ENCODE peak calls at places on chromosomes 3 and 15, in ten cellular contexts. K is AG04450; Y is CD8-positive, alpha-beta memory T cell; B is pancreas; V is IMR-90; Z is psoas muscle; N is stomach; W is transverse colon; C is cardiac muscle cell; A is OCI-LY7. T is an unnamed sample.
A peak's percentile ranks its signal among the peaks of the same experiment; 100 is the strongest.

GRCh38 chr3:29639621-29640290 is 358.9 kb downstream of the RBMS3 start:
- DNase-seq in C (no peak), B (no peak), Z (no peak), W (no peak), K (no peak), V (peak; percentile 24), A (no peak), Y (no peak), N (no peak), T (no peak)

GRCh38 chr3:72892870-72893269 is 5.0 kb downstream of the GXYLT2 start:
- DNase-seq in A (peak; percentile 10), N (no peak), V (no peak), Y (no peak), B (no peak), K (no peak), Z (no peak), W (no peak), C (no peak), T (no peak)

GRCh38 chr3:132321321-132321720 is 4.1 kb downstream of the ACP3 start:
- DNase-seq in C (no peak), Y (no peak), Z (no peak), V (no peak), B (no peak), W (no peak), A (no peak), N (peak; percentile 54), K (no peak), T (no peak)

GRCh38 chr3:64267774-64268604 is 42.7 kb upstream of the PRICKLE2 start:
- DNase-seq in Z (peak; percentile 49), K (peak; percentile 36), V (peak; percentile 68), A (no peak), C (peak; percentile 79), N (peak; percentile 45), B (peak; percentile 14), Y (no peak), W (peak; percentile 55), T (no peak)

GRCh38 chr3:50627407-50628051 is 10.6 kb downstream of the MAPKAPK3 start:
- DNase-seq in Y (no peak), B (no peak), C (peak; percentile 41), Z (peak; percentile 83), N (peak; percentile 38), W (no peak), V (peak; percentile 69), K (no peak), A (no peak), T (peak; percentile 79)

GRCh38 chr3:179376474-179376873 is 29.0 kb downstream of the MFN1 start:
- DNase-seq in A (no peak), N (no peak), V (no peak), B (no peak), Y (no peak), K (no peak), Z (no peak), W (no peak), C (no peak), T (no peak)

GRCh38 chr3:26198609-26199008 is 408.7 kb downstream of the OXSM start:
- DNase-seq in Z (no peak), B (no peak), V (no peak), W (no peak), C (no peak), A (no peak), N (no peak), K (no peak), Y (no peak), T (no peak)

GRCh38 chr3:50572801-50573371 is 3.6 kb downstream of the HEMK1 start:
- DNase-seq in Y (no peak), Z (no peak), W (no peak), V (no peak), A (no peak), B (no peak), K (no peak), N (no peak), C (no peak), T (no peak)

DNA sequence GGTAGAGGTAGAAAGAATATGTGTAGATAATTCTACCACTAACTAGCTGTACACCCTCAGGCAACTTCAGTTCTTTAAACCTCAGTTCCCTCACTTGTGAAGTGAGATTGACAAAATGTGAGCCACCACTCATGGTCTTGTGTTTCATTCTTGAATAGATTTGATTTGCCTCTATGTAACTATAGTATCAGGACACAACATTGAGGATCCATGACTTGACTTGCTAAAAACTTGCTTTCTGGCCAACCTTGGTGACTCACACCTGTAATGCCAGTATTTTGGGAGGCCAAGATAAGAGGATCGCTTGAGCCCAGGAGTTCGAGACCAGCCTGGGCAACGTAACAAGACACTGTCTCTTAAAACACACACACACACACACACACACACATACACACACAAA is 115.8 kb upstream of the FLNB start:
- DNase-seq in C (no peak), N (no peak), Y (no peak), V (peak; percentile 33), A (no peak), Z (no peak), K (no peak), B (no peak), W (no peak), T (peak; percentile 16)
- H3K27ac ChIP-seq in C (no peak overlapping the region), N (peak overlapping the region; percentile 68), Y (no peak overlapping the region), V (no peak overlapping the region), A (no peak overlapping the region), Z (peak overlapping the region; percentile 91), K (no peak overlapping the region), B (no peak overlapping the region), W (peak overlapping the region; percentile 84), T (no peak overlapping the region)

GRCh38 chr15:36356511-36356910 is 222.9 kb upstream of the CDIN1 start:
- DNase-seq in C (no peak), Y (no peak), A (no peak), Z (no peak), V (peak; percentile 32), W (no peak), N (no peak), B (no peak), K (no peak), T (no peak)

GRCh38 chr15:36361351-36361870 is 218.0 kb upstream of the CDIN1 start:
- DNase-seq in A (no peak), Z (no peak), Y (no peak), N (no peak), V (peak; percentile 77), K (no peak), B (no peak), W (no peak), C (no peak), T (no peak)

GRCh38 chr15:36358094-36358961 is 221.1 kb upstream of the CDIN1 start:
- DNase-seq in V (peak; percentile 95), N (no peak), C (no peak), Z (no peak), K (peak; percentile 54), B (no peak), A (no peak), W (no peak), Y (no peak), T (no peak)

GRCh38 chr15:36359286-36359685 is 220.1 kb upstream of the CDIN1 start:
- DNase-seq in B (no peak), Z (no peak), N (no peak), Y (no peak), V (no peak), C (no peak), W (no peak), A (no peak), K (no peak), T (no peak)

GRCh38 chr15:36356978-36357582 is 222.3 kb upstream of the CDIN1 start:
- DNase-seq in N (no peak), B (no peak), Y (no peak), Z (no peak), V (peak; percentile 82), C (no peak), A (no peak), W (no peak), K (peak; percentile 32), T (no peak)
- H3K27ac ChIP-seq in N (no peak overlapping the region), B (no peak overlapping the region), Y (no peak overlapping the region), Z (no peak overlapping the region), V (peak overlapping the region; percentile 13), C (peak overlapping the region; percentile 49), A (no peak overlapping the region), W (peak overlapping the region; percentile 38), K (peak overlapping the region; percentile 92), T (no peak overlapping the region)

DNA sequence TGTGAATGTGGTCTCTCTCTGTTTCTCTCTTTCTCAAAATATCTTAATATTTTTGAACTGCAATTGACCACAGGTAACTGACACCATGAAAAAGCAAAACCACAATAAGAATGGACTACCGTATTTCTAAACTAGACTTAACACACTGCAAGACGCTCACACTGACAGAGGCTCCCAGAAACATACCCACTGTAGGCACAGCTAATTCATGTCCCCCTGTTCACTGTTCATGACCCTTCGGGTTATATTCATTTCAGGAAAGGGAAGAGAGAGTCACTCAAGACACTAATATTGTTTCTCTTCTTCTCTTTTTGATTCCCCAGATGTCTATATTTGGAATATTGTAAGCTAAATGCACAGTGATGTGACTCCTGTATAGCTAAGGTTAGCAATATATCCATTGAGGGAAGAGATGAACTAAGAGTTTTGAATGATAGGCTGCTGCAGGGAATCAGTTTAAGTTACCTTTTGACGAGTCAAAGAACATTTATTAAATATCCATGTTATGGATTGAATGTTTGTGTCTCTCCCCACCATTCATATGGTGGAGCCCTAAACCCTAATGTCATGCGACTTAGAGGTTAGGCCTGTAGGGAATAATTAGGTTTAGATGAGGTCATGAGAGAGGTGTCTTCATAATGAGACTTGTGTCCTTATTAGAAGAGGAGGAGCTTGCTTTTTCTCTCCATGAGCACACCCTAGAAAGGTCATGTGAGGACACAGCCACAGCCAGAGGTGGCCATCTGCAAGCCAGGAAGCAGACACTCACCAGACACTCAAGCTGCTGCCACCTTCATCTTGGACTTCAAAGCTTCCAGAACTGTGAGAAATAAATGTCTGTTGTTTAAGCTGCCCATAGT is 216.6 kb upstream of the GRM7 start:
- DNase-seq in N (no peak), Y (no peak), B (no peak), W (no peak), K (no peak), Z (no peak), A (no peak), C (peak; percentile 57), V (no peak), T (no peak)
- H3K27ac ChIP-seq in N (no peak overlapping the region), Y (no peak overlapping the region), B (no peak overlapping the region), W (no peak overlapping the region), K (no peak overlapping the region), Z (no peak overlapping the region), A (no peak overlapping the region), C (no peak overlapping the region), V (no peak overlapping the region), T (no peak overlapping the region)

GRCh38 chr3:42875325-42876151 is at the start of gene CYP8B1:
- DNase-seq in A (no peak), W (no peak), B (no peak), Y (no peak), K (no peak), Z (no peak), N (no peak), C (no peak), V (no peak), T (no peak)

GRCh38 chr3:42874749-42875148 is 930 bp downstream of the CYP8B1 start:
- DNase-seq in W (no peak), Y (no peak), B (no peak), A (no peak), N (no peak), K (no peak), C (no peak), V (no peak), Z (no peak), T (no peak)

GRCh38 chr3:42873216-42873982 is 2.3 kb downstream of the CYP8B1 start:
- DNase-seq in K (no peak), C (no peak), N (no peak), Y (no peak), V (no peak), B (no peak), Z (no peak), W (no peak), A (no peak), T (no peak)

GRCh38 chr3:42876940-42877720 is 1.5 kb upstream of the CYP8B1 start:
- DNase-seq in C (no peak), A (no peak), V (no peak), K (no peak), Z (no peak), N (no peak), B (no peak), Y (no peak), W (no peak), T (no peak)

DNA sequence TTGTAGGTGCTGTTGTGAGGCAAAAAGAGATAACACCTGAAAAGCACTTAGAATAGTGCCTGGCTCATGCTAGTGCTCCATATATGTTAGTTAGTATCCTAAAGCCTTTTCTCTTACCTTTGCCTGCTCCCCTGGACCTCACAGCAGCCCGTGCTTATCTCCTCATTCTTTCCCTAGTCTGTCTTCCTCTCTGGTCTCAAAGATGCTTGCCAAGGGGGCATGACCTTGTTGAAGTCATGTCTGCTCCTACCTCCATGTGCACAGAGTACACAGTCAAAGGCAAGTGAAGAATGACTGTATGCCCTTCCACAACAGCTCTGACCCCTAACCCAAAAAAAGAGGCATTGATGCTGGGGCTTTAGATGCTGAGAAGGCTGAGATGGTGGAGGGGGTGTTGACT is 722 bp upstream of the CYP8B1 start:
- DNase-seq in C (no peak), K (no peak), V (no peak), B (no peak), W (no peak), Z (no peak), Y (no peak), N (no peak), A (no peak), T (no peak)
- H3K27ac ChIP-seq in C (no peak overlapping the region), K (no peak overlapping the region), V (no peak overlapping the region), B (no peak overlapping the region), W (no peak overlapping the region), Z (no peak overlapping the region), Y (no peak overlapping the region), N (no peak overlapping the region), A (no peak overlapping the region), T (no peak overlapping the region)